ENCODE peak calls at places on chromosomes 11 and 22, in six cellular contexts. One of them, this sample, is unnamed. For H3K4me1, the result is how much of the 10 kb centered on the place peaks cover.

GRCh38 chr11:116736763-116737162 is 36.0 kb downstream of the BUD13 start:
- DNase-seq in hepatocyte: no peak
- DNase-seq in pancreas: no peak
- DNase-seq in A549: peak
- DNase-seq in right cardiac atrium: no peak
- DNase-seq in GM23248: peak
- DNase-seq in this sample: no peak

GRCh38 chr11:18106688-18107087 is 806 bp upstream of the SAAL1 start:
- DNase-seq in pancreas: no peak
- DNase-seq in hepatocyte: no peak
- DNase-seq in right cardiac atrium: no peak
- DNase-seq in GM23248: peak
- DNase-seq in A549: no peak
- DNase-seq in this sample: no peak

GRCh38 chr11:358129-358805 is 11.0 kb upstream of the B4GALNT4 start:
- DNase-seq in right cardiac atrium: no peak
- DNase-seq in A549: no peak
- DNase-seq in pancreas: no peak
- DNase-seq in hepatocyte: no peak
- DNase-seq in GM23248: no peak
- DNase-seq in this sample: no peak

GRCh38 chr11:71481101-71481960 is 28.3 kb downstream of the NADSYN1 start:
- DNase-seq in pancreas: no peak
- DNase-seq in A549: no peak
- DNase-seq in hepatocyte: no peak
- DNase-seq in right cardiac atrium: no peak
- DNase-seq in GM23248: no peak
- DNase-seq in this sample: no peak

GRCh38 chr11:61698173-61698965 is 18.2 kb downstream of the DAGLA start:
- DNase-seq in pancreas: no peak
- DNase-seq in A549: no peak
- DNase-seq in hepatocyte: no peak
- DNase-seq in GM23248: no peak
- DNase-seq in right cardiac atrium: peak
- DNase-seq in this sample: no peak

GRCh38 chr22:19181786-19182471 is 3.4 kb upstream of the SLC25A1 start:
- DNase-seq in A549: no peak
- DNase-seq in hepatocyte: peak
- DNase-seq in pancreas: no peak
- DNase-seq in right cardiac atrium: no peak
- DNase-seq in GM23248: no peak
- DNase-seq in this sample: no peak

GRCh38 chr11:10743354-10744035 is 7.6 kb upstream of the CTR9 start:
- DNase-seq in pancreas: no peak
- DNase-seq in GM23248: no peak
- DNase-seq in A549: no peak
- DNase-seq in hepatocyte: peak
- DNase-seq in right cardiac atrium: no peak
- DNase-seq in this sample: no peak

GRCh38 chr11:124543554-124543953 is at the start of gene OR8B12:
- DNase-seq in A549: no peak
- DNase-seq in GM23248: no peak
- DNase-seq in hepatocyte: no peak
- DNase-seq in right cardiac atrium: no peak
- DNase-seq in pancreas: no peak
- DNase-seq in this sample: no peak

GRCh38 chr11:129933866-129934265 is 38.5 kb upstream of the NFRKB start:
- DNase-seq in right cardiac atrium: no peak
- DNase-seq in A549: no peak
- DNase-seq in pancreas: no peak
- DNase-seq in hepatocyte: no peak
- DNase-seq in GM23248: no peak
- DNase-seq in this sample: no peak

GRCh38 chr22:46967445-46968358 is 205.3 kb downstream of the TBC1D22A start:
- DNase-seq in GM23248: no peak
- DNase-seq in hepatocyte: no peak
- DNase-seq in A549: no peak
- DNase-seq in right cardiac atrium: no peak
- DNase-seq in pancreas: no peak
- DNase-seq in this sample: no peak

GRCh38 chr11:73236879-73237278 is 18.8 kb downstream of the P2RY2 start:
- DNase-seq in A549: peak
- DNase-seq in right cardiac atrium: peak
- DNase-seq in hepatocyte: peak
- DNase-seq in pancreas: no peak
- DNase-seq in GM23248: peak
- DNase-seq in this sample: peak

GRCh38 chr22:19574247-19574646 is 50.0 kb upstream of the CLDN5 start:
- DNase-seq in hepatocyte: no peak
- DNase-seq in A549: no peak
- DNase-seq in right cardiac atrium: no peak
- DNase-seq in GM23248: no peak
- DNase-seq in pancreas: no peak
- DNase-seq in this sample: no peak

GRCh38 chr22:31496735-31497146 is 405 bp downstream of the SFI1 start:
- DNase-seq in GM23248: peak
- DNase-seq in A549: no peak
- DNase-seq in pancreas: no peak
- DNase-seq in hepatocyte: peak
- DNase-seq in right cardiac atrium: peak
- DNase-seq in this sample: peak

GRCh38 chr22:41288245-41288946 is 2.4 kb upstream of the RANGAP1 start:
- DNase-seq in pancreas: no peak
- DNase-seq in right cardiac atrium: no peak
- DNase-seq in GM23248: peak
- DNase-seq in A549: peak
- DNase-seq in hepatocyte: peak
- DNase-seq in this sample: peak

GRCh38 chr11:86116386-86116726 is 47.5 kb upstream of the PICALM start:
- DNase-seq in A549: peak
- DNase-seq in hepatocyte: no peak
- DNase-seq in GM23248: peak
- DNase-seq in right cardiac atrium: no peak
- DNase-seq in pancreas: no peak
- DNase-seq in this sample: no peak

GRCh38 chr11:28702871-28703270 is 594.7 kb downstream of the METTL15 start:
- DNase-seq in hepatocyte: no peak
- DNase-seq in pancreas: no peak
- DNase-seq in A549: no peak
- DNase-seq in GM23248: no peak
- DNase-seq in right cardiac atrium: no peak
- DNase-seq in this sample: no peak

GRCh38 chr11:96215826-96216225 is 127.2 kb downstream of the MAML2 start:
- DNase-seq in pancreas: no peak
- DNase-seq in GM23248: no peak
- DNase-seq in A549: no peak
- DNase-seq in right cardiac atrium: no peak
- DNase-seq in hepatocyte: no peak
- DNase-seq in this sample: no peak

GRCh38 chr22:32619614-32620426 is 145.2 kb downstream of the FBXO7 start:
- DNase-seq in A549: no peak
- DNase-seq in hepatocyte: no peak
- DNase-seq in pancreas: no peak
- DNase-seq in right cardiac atrium: peak
- DNase-seq in GM23248: peak
- DNase-seq in this sample: peak

GRCh38 chr11:706439-706956 is 467 bp downstream of the EPS8L2 start:
- DNase-seq in hepatocyte: peak
- DNase-seq in right cardiac atrium: no peak
- DNase-seq in pancreas: peak
- DNase-seq in GM23248: peak
- DNase-seq in A549: peak
- DNase-seq in this sample: no peak

GRCh38 chr11:130389315-130389935 is 39.0 kb downstream of the ADAMTS8 start:
- DNase-seq in right cardiac atrium: peak
- DNase-seq in pancreas: no peak
- DNase-seq in GM23248: no peak
- DNase-seq in hepatocyte: no peak
- DNase-seq in A549: no peak
- DNase-seq in this sample: peak

GRCh38 chr11:119371778-119372182 is 9.7 kb downstream of the USP2 start:
- DNase-seq in right cardiac atrium: no peak
- DNase-seq in GM23248: no peak
- DNase-seq in pancreas: no peak
- DNase-seq in A549: no peak
- DNase-seq in hepatocyte: peak
- DNase-seq in this sample: peak

GRCh38 chr11:63535734-63536133 is 874 bp upstream of the PLAAT4 start:
- DNase-seq in GM23248: no peak
- DNase-seq in A549: no peak
- DNase-seq in hepatocyte: no peak
- DNase-seq in pancreas: no peak
- DNase-seq in right cardiac atrium: no peak
- DNase-seq in this sample: no peak
- H3K4me1 ChIP-seq in GM23248: under half
- H3K4me1 ChIP-seq in A549: under half
- H3K4me1 ChIP-seq in hepatocyte: under half
- H3K4me1 ChIP-seq in pancreas: under half
- H3K4me1 ChIP-seq in right cardiac atrium: under half
- H3K4me1 ChIP-seq in this sample: under half

GRCh38 chr11:111736191-111736590 is 30.0 kb downstream of the PPP2R1B start:
- DNase-seq in hepatocyte: no peak
- DNase-seq in GM23248: peak
- DNase-seq in A549: no peak
- DNase-seq in pancreas: peak
- DNase-seq in right cardiac atrium: peak
- DNase-seq in this sample: no peak
- H3K27ac ChIP-seq in hepatocyte: peak
- H3K27ac ChIP-seq in GM23248: peak
- H3K27ac ChIP-seq in A549: peak
- H3K27ac ChIP-seq in pancreas: peak
- H3K27ac ChIP-seq in right cardiac atrium: peak
- H3K27ac ChIP-seq in this sample: peak

GRCh38 chr11:43997022-43997665 is 50.6 kb upstream of the ACCSL start:
- DNase-seq in A549: no peak
- DNase-seq in hepatocyte: no peak
- DNase-seq in pancreas: no peak
- DNase-seq in GM23248: no peak
- DNase-seq in right cardiac atrium: no peak
- DNase-seq in this sample: no peak

GRCh38 chr11:43992138-43992537 is 49.7 kb downstream of the C11orf96 start:
- DNase-seq in GM23248: no peak
- DNase-seq in pancreas: no peak
- DNase-seq in hepatocyte: no peak
- DNase-seq in right cardiac atrium: no peak
- DNase-seq in A549: no peak
- DNase-seq in this sample: no peak

GRCh38 chr11:43996318-43996717 is 51.5 kb upstream of the ACCSL start:
- DNase-seq in pancreas: no peak
- DNase-seq in A549: no peak
- DNase-seq in GM23248: no peak
- DNase-seq in right cardiac atrium: no peak
- DNase-seq in hepatocyte: no peak
- DNase-seq in this sample: no peak

GRCh38 chr11:43989162-43989961 is 46.9 kb downstream of the C11orf96 start:
- DNase-seq in right cardiac atrium: peak
- DNase-seq in pancreas: peak
- DNase-seq in A549: no peak
- DNase-seq in GM23248: no peak
- DNase-seq in hepatocyte: no peak
- DNase-seq in this sample: peak

DNA sequence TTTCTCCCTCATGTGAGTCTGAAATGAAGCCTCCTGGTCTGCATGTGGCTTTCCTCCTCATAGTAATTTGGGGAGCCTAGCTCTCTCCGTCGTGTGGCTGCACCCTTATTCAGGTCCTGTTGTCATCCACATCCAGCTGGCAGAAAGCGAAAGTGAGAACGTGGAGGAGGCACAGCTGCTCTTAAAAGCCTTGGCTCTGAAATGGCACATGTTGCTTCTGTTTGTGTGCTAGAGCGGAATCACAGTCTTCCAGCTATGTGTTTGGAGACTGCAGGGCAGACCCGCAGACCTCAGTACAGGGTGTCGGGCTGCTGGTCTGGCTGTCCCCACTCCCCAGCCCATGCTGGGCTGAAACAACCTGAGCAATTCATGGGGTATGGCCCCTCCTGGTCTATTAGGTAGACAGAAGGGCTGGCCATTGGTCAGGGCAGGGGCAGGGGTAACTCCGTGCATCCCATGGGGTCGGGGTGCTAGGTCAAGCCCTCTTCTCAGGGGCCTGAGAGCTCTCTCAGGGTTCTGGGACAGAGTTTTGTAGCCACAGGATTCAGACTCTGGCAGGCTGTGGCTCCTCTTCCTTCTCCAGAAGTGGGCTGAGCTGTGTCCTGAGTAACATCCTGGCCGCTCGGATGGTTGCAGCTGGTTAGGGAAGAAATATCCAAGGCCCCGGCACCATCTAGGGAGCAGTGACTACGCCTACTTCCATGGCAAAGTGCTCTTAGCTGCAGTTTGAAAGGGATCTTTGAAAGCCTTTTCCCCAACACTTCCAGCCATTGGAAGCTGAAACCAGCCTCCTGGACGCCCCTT is 50.6 kb downstream of the C11orf96 start:
- DNase-seq in A549: no peak
- DNase-seq in hepatocyte: no peak
- DNase-seq in GM23248: peak
- DNase-seq in right cardiac atrium: peak
- DNase-seq in pancreas: no peak
- DNase-seq in this sample: no peak
- H3K4me3 ChIP-seq in A549: no peak
- H3K4me3 ChIP-seq in hepatocyte: no peak
- H3K4me3 ChIP-seq in GM23248: peak
- H3K4me3 ChIP-seq in right cardiac atrium: no peak
- H3K4me3 ChIP-seq in pancreas: no peak
- H3K4me3 ChIP-seq in this sample: no peak

GRCh38 chr22:25081409-25081824 is 118.2 kb upstream of the CRYBB3 start:
- DNase-seq in hepatocyte: peak
- DNase-seq in GM23248: peak
- DNase-seq in right cardiac atrium: peak
- DNase-seq in pancreas: no peak
- DNase-seq in A549: peak
- DNase-seq in this sample: no peak

GRCh38 chr22:25080855-25081254 is 118.8 kb upstream of the CRYBB3 start:
- DNase-seq in GM23248: no peak
- DNase-seq in right cardiac atrium: no peak
- DNase-seq in hepatocyte: no peak
- DNase-seq in pancreas: no peak
- DNase-seq in A549: no peak
- DNase-seq in this sample: no peak

GRCh38 chr22:25083414-25084166 is 116.1 kb upstream of the CRYBB3 start:
- DNase-seq in pancreas: peak
- DNase-seq in right cardiac atrium: no peak
- DNase-seq in GM23248: no peak
- DNase-seq in hepatocyte: peak
- DNase-seq in A549: no peak
- DNase-seq in this sample: no peak

GRCh38 chr22:25084405-25085107 is 115.1 kb upstream of the CRYBB3 start:
- DNase-seq in hepatocyte: no peak
- DNase-seq in pancreas: no peak
- DNase-seq in A549: no peak
- DNase-seq in right cardiac atrium: no peak
- DNase-seq in GM23248: no peak
- DNase-seq in this sample: no peak

DNA sequence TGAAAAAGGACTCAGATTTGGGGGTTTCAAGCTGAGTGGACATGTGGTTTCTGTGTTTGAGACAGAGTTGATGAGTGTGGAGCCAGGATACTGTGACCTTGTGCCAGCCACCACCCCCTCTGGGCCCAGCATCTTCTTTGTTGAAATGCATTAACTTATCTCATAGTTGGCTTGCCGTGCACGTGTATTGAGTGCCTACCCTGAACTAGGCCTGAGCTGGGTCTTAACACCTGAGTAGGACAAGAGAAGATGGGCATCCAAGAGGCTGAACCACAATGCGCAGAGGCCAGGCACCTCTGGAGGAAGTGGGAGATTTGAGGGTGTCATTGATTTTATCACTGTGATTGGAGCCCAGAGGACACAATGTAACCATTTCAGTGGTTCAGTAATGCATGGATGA is 117.6 kb upstream of the CRYBB3 start:
- DNase-seq in pancreas: no peak
- DNase-seq in A549: no peak
- DNase-seq in GM23248: no peak
- DNase-seq in hepatocyte: no peak
- DNase-seq in right cardiac atrium: no peak
- DNase-seq in this sample: no peak
- H3K4me1 ChIP-seq in pancreas: under half
- H3K4me1 ChIP-seq in A549: under half
- H3K4me1 ChIP-seq in GM23248: under half
- H3K4me1 ChIP-seq in hepatocyte: under half
- H3K4me1 ChIP-seq in right cardiac atrium: under half
- H3K4me1 ChIP-seq in this sample: under half

This sample was measured in heart right ventricle.